ENCODE peak calls at places on chromosomes 3 and 15, in nine cellular contexts. C is caudate nucleus; B is GM12878; T is SK-N-DZ; Y is stimulated activated CD4-positive, alpha-beta T cell treated with anti-CD3 and anti-CD28 coated beads, Interleukin-4, amount 100 ng/mL, for 48 hours; N is substantia nigra; D is WERI-Rb-1; X is neural crest cell; M is M059J. K is an unnamed sample.

GRCh38 chr3:178087376-178087775 is 448.9 kb upstream of the KCNMB2 start:
- DNase-seq in C (no peak), B (no peak), T (no peak), Y (no peak), N (no peak), D (no peak), X (no peak), M (no peak), K (no peak)

GRCh38 chr3:99118381-99118780 is 216.9 kb upstream of the DCBLD2 start:
- DNase-seq in C (no peak), B (no peak), T (no peak), Y (no peak), N (no peak), D (no peak), X (no peak), M (peak; percentile 83), K (no peak)

GRCh38 chr3:186785517-186786018 is 2.2 kb downstream of the EIF4A2 start:
- DNase-seq in C (no peak), B (no peak), T (no peak), Y (no peak), N (no peak), D (no peak), X (no peak), M (no peak), K (no peak)

GRCh38 chr3:48738926-48739616 is 22.1 kb upstream of the IP6K2 start:
- DNase-seq in C (no peak), B (no peak), T (no peak), Y (no peak), N (no peak), D (no peak), X (no peak), M (no peak), K (no peak)

GRCh38 chr3:164250923-164251322 is 827.4 kb downstream of the SI start:
- DNase-seq in C (no peak), B (no peak), T (no peak), Y (no peak), N (no peak), D (no peak), X (no peak), M (no peak), K (no peak)

GRCh38 chr3:144774897-144775296 is 803.3 kb downstream of the DIPK2A start:
- DNase-seq in C (no peak), B (no peak), T (no peak), Y (no peak), N (no peak), D (no peak), X (no peak), M (peak; percentile 3), K (no peak)

GRCh38 chr3:9500108-9501050 is 53.2 kb downstream of the LHFPL4 start:
- DNase-seq in C (no peak), B (no peak), T (no peak), Y (peak; percentile 70), N (no peak), D (peak; percentile 73), X (peak; percentile 84), M (peak; percentile 14), K (no peak)

GRCh38 chr3:193452338-193452737 is 73.8 kb upstream of the ATP13A5 start:
- DNase-seq in C (no peak), B (no peak), T (no peak), Y (no peak), N (no peak), D (no peak), X (no peak), M (peak; percentile 7), K (no peak)

GRCh38 chr3:188553569-188553968 is 399.6 kb downstream of the LPP start:
- DNase-seq in C (no peak), B (no peak), T (peak; percentile 34), Y (no peak), N (no peak), D (no peak), X (no peak), M (peak; percentile 51), K (no peak)

GRCh38 chr3:12371525-12372140 is 82.8 kb downstream of the PPARG start:
- DNase-seq in C (no peak), B (no peak), T (no peak), Y (no peak), N (no peak), D (no peak), X (no peak), M (peak; percentile 90), K (no peak)

GRCh38 chr3:113626513-113627371 is 69.7 kb downstream of the USF3 start:
- DNase-seq in C (no peak), B (no peak), T (peak; percentile 52), Y (no peak), N (peak; percentile 30), D (peak; percentile 58), X (peak; percentile 38), M (peak; percentile 75), K (no peak)

GRCh38 chr3:79369306-79369705 is 398.5 kb downstream of the ROBO1 start:
- DNase-seq in C (no peak), B (no peak), T (no peak), Y (no peak), N (no peak), D (no peak), X (no peak), M (peak; percentile 13), K (no peak)

GRCh38 chr3:197302696-197303341 is 4.4 kb upstream of the DLG1 start:
- DNase-seq in C (no peak), B (no peak), T (no peak), Y (no peak), N (no peak), D (no peak), X (no peak), M (peak; percentile 86), K (no peak)

GRCh38 chr15:52343831-52344230 is 48.2 kb upstream of the MYO5C start:
- DNase-seq in C (no peak), B (no peak), T (no peak), Y (no peak), N (no peak), D (no peak), X (no peak), M (no peak), K (no peak)

GRCh38 chr15:101116681-101116976 is 135.2 kb downstream of the CHSY1 start:
- DNase-seq in C (no peak), B (no peak), T (no peak), Y (no peak), N (no peak), D (no peak), X (no peak), M (no peak), K (no peak)

GRCh38 chr3:136819784-136820640 is 1.1 kb downstream of the SLC35G2 start:
- DNase-seq in C (no peak), B (no peak), T (peak; percentile 72), Y (peak; percentile 7), N (peak; percentile 3), D (peak; percentile 57), X (peak; percentile 52), M (peak; percentile 77), K (peak; percentile 10)

GRCh38 chr3:160291290-160291908 is 66.2 kb downstream of the C3orf80 start:
- DNase-seq in C (no peak), B (no peak), T (no peak), Y (no peak), N (no peak), D (no peak), X (no peak), M (no peak), K (no peak)

K was measured in amygdala.